ENCODE peak calls at places on chromosome 14, in eight cellular contexts. B, R, C, Z, N, J, O and E are unnamed samples.

GRCh38 chr14:95876769-95877490 is at the start of gene TUNAR:
- DNase-seq in B (no peak), R (no peak), C (peak; percentile 77), Z (no peak), N (no peak), J (no peak), O (no peak), E (no peak)

GRCh38 chr14:55500219-55500701 is 59.8 kb upstream of the TBPL2 start:
- DNase-seq in B (peak; percentile 57), R (no peak), C (no peak), Z (peak; percentile 72), N (no peak), J (no peak), O (no peak), E (no peak)

GRCh38 chr14:29817767-29818166 is 109.9 kb downstream of the PRKD1 start:
- DNase-seq in B (no peak), R (no peak), C (no peak), Z (no peak), N (no peak), J (no peak), O (no peak), E (no peak)

GRCh38 chr14:85088231-85088630 is 441.7 kb upstream of the FLRT2 start:
- DNase-seq in B (no peak), R (peak; percentile 13), C (no peak), Z (no peak), N (peak; percentile 16), J (peak; percentile 34), O (no peak), E (no peak)

GRCh38 chr14:105364100-105364708 is 34.1 kb upstream of the TEX22 start:
- DNase-seq in B (peak; percentile 47), R (no peak), C (no peak), Z (no peak), N (peak; percentile 61), J (peak; percentile 39), O (no peak), E (peak; percentile 55)

GRCh38 chr14:63764103-63764502 is 36.2 kb upstream of the SGPP1 start:
- DNase-seq in B (no peak), R (no peak), C (no peak), Z (no peak), N (no peak), J (peak; percentile 36), O (no peak), E (no peak)

GRCh38 chr14:73833024-73833423 is 18.6 kb upstream of the PTGR2 start:
- DNase-seq in B (no peak), R (peak; percentile 50), C (no peak), Z (no peak), N (peak; percentile 66), J (peak; percentile 56), O (peak; percentile 77), E (no peak)

GRCh38 chr14:101482066-101482465 is 79.2 kb upstream of the DIO3 start:
- DNase-seq in B (no peak), R (no peak), C (no peak), Z (peak; percentile 6), N (no peak), J (no peak), O (no peak), E (no peak)

GRCh38 chr14:92539419-92539818 is 25.8 kb downstream of the RIN3 start:
- DNase-seq in B (no peak), R (no peak), C (no peak), Z (no peak), N (no peak), J (no peak), O (no peak), E (no peak)

GRCh38 chr14:72646861-72647528 is 246.9 kb downstream of the DPF3 start:
- DNase-seq in B (no peak), R (peak; percentile 62), C (no peak), Z (no peak), N (peak; percentile 57), J (peak; percentile 92), O (peak; percentile 93), E (no peak)

GRCh38 chr14:73750161-73750901 is 36.1 kb upstream of the PNMA1 start:
- DNase-seq in B (no peak), R (peak; percentile 29), C (no peak), Z (peak; percentile 40), N (no peak), J (no peak), O (no peak), E (no peak)

GRCh38 chr14:73264896-73265720 is 27.8 kb downstream of the PAPLN start:
- DNase-seq in B (no peak), R (no peak), C (no peak), Z (no peak), N (no peak), J (no peak), O (no peak), E (no peak)

GRCh38 chr14:73462815-73463214 is 4.5 kb upstream of the NUMB start:
- DNase-seq in B (no peak), R (no peak), C (no peak), Z (no peak), N (peak; percentile 68), J (peak; percentile 51), O (no peak), E (no peak)

GRCh38 chr14:31047503-31047902 is 21.3 kb upstream of the STRN3 start:
- DNase-seq in B (no peak), R (no peak), C (no peak), Z (no peak), N (no peak), J (no peak), O (no peak), E (no peak)

GRCh38 chr14:92462568-92462967 is 51.0 kb upstream of the RIN3 start:
- DNase-seq in B (no peak), R (no peak), C (no peak), Z (no peak), N (no peak), J (no peak), O (no peak), E (no peak)

GRCh38 chr14:71711619-71712018 is 220.6 kb upstream of the RGS6 start:
- DNase-seq in B (no peak), R (peak; percentile 62), C (no peak), Z (no peak), N (peak; percentile 92), J (peak; percentile 87), O (peak; percentile 93), E (no peak)

GRCh38 chr14:56116128-56116900 is 1.9 kb upstream of the PELI2 start:
- DNase-seq in B (no peak), R (no peak), C (no peak), Z (no peak), N (no peak), J (no peak), O (no peak), E (no peak)

GRCh38 chr14:66746316-66747006 is 238.5 kb downstream of the GPHN start:
- DNase-seq in B (no peak), R (peak; percentile 71), C (peak; percentile 17), Z (no peak), N (peak; percentile 75), J (peak; percentile 71), O (peak; percentile 57), E (no peak)

GRCh38 chr14:64659366-64659765 is 44.9 kb upstream of the PLEKHG3 start:
- DNase-seq in B (no peak), R (no peak), C (no peak), Z (no peak), N (no peak), J (no peak), O (no peak), E (no peak)

GRCh38 chr14:92475451-92476187 is 38.0 kb upstream of the RIN3 start:
- DNase-seq in B (peak; percentile 30), R (no peak), C (no peak), Z (no peak), N (peak; percentile 94), J (peak; percentile 82), O (no peak), E (peak; percentile 23)

GRCh38 chr14:84493779-84494178 is 1036.2 kb upstream of the FLRT2 start:
- DNase-seq in B (no peak), R (no peak), C (no peak), Z (no peak), N (peak; percentile 5), J (peak; percentile 3), O (peak; percentile 29), E (no peak)

GRCh38 chr14:20998674-20999366 is at the start of gene SLC39A2:
- DNase-seq in B (peak; percentile 82), R (peak; percentile 38), C (no peak), Z (peak; percentile 92), N (peak; percentile 81), J (peak; percentile 51), O (peak; percentile 79), E (no peak)

DNA sequence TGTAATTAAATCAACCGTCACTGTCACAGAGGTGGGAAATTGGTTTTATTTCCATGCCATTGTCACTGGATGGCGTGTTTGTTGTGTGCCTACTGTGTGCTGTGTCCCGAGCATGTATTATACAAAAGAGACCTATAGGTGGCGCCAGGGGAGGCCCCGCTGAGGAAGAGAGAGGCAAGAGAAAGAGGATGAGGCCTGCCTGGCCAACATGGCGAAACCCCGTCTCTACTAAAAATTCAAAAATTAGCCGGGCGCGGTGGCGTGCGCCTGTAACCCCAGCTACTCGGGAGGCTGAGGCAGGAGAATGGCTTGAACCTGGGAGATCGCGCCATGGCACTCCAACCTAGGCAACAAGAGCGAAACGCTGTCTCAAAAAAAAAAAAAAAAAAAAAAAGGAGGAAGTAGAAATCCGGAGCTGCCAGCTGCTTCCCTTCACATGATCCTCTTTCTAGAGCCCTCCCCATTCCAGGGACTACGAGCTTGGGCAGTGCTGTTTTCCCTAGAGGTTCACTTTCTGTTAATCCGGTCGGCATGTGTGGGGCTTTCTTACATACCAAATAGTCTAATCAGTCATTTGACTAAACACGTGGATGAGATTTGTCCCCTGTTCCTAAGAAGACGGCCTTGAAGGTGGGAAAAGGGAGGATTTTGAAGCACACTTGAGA is 6.4 kb upstream of the CCDC175 start:
- DNase-seq in B (no peak), R (no peak), C (no peak), Z (no peak), N (no peak), J (no peak), O (no peak), E (no peak)
- TF ChIP-seq CTCF in B (no peak), R (peak; percentile 63), C (no peak), Z (no peak), N (no peak), J (no peak), O (no peak), E (no peak)

GRCh38 chr14:87161502-87161901 is 831.5 kb downstream of the GALC start:
- DNase-seq in B (no peak), R (no peak), C (no peak), Z (no peak), N (no peak), J (no peak), O (no peak), E (no peak)
- TF ChIP-seq CTCF in B (no peak), R (no peak), C (no peak), Z (no peak), N (no peak), J (no peak), O (no peak), E (no peak)

GRCh38 chr14:51242545-51243490 is 2.8 kb downstream of the TMX1 start:
- DNase-seq in B (no peak), R (no peak), C (no peak), Z (no peak), N (no peak), J (no peak), O (no peak), E (no peak)
- TF ChIP-seq CTCF in B (no peak), R (peak; percentile 38), C (no peak), Z (no peak), N (no peak), J (no peak), O (peak; percentile 13), E (no peak)

DNA sequence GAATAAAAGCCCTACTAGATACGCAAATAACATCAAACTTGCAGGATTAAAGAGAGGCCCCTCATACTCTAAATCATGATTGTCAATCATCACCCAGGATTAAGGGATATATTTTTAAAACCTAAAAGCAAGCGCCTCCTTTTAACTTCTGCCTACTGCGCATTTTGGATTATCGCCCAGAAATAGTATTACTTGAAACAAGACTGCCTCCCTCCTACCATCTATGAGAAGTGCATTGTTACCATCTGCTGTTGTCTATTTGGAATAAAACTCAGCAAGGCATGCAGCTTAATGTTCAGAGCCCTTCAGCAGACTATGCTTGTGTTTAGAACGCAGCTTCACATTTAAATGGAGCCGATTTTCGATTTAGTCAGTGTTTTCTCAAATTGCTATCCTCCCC is 79.6 kb downstream of the EXOC5 start:
- DNase-seq in B (no peak), R (peak; percentile 67), C (no peak), Z (no peak), N (peak; percentile 45), J (peak; percentile 40), O (peak; percentile 10), E (no peak)
- TF ChIP-seq CTCF in B (no peak), R (peak; percentile 77), C (no peak), Z (no peak), N (peak; percentile 9), J (peak; percentile 18), O (no peak), E (no peak)